ENCODE peak calls at places on chromosomes 4 and X, in nine cellular contexts. B, W, G, X, K, A, Q, T and I are unnamed samples.
A peak's percentile ranks its signal among the peaks of the same experiment; 100 is the strongest.

GRCh38 chrX:153968754-153969124 is 2.9 kb downstream of the HCFC1 start:
- DNase-seq in B (no peak), W (no peak), G (no peak), X (no peak), K (no peak), A (no peak), Q (no peak), T (peak; percentile 73), I (no peak)

GRCh38 chrX:45601052-45601451 is 400.4 kb upstream of the DIPK2B start:
- DNase-seq in B (no peak), W (no peak), G (no peak), X (no peak), K (no peak), A (no peak), Q (no peak), T (no peak), I (no peak)

GRCh38 chr4:154329939-154330338 is 161.7 kb downstream of the DCHS2 start:
- DNase-seq in B (no peak), W (no peak), G (no peak), X (no peak), K (no peak), A (no peak), Q (no peak), T (peak; percentile 33), I (no peak)

GRCh38 chr4:151670843-151671242 is 90.0 kb downstream of the GATB start:
- DNase-seq in B (no peak), W (no peak), G (no peak), X (no peak), K (no peak), A (peak; percentile 36), Q (no peak), T (peak; percentile 82), I (no peak)

GRCh38 chr4:7505116-7505900 is 70.6 kb upstream of the PSAPL1 start:
- DNase-seq in B (no peak), W (no peak), G (no peak), X (no peak), K (no peak), A (no peak), Q (no peak), T (no peak), I (no peak)

GRCh38 chr4:38034986-38035882 is 75.0 kb downstream of the PTTG2 start:
- DNase-seq in B (peak; percentile 66), W (no peak), G (no peak), X (peak; percentile 66), K (no peak), A (no peak), Q (peak; percentile 68), T (no peak), I (peak; percentile 70)

GRCh38 chr4:66767442-66767841 is 777.9 kb downstream of the CENPC start:
- DNase-seq in B (no peak), W (no peak), G (no peak), X (no peak), K (no peak), A (no peak), Q (no peak), T (no peak), I (no peak)

GRCh38 chr4:101251261-101251660 is 96.1 kb downstream of the PPP3CA start:
- DNase-seq in B (no peak), W (no peak), G (no peak), X (no peak), K (no peak), A (no peak), Q (peak; percentile 58), T (no peak), I (no peak)

GRCh38 chr4:26726655-26727387 is 133.8 kb upstream of the STIM2 start:
- DNase-seq in B (no peak), W (no peak), G (no peak), X (no peak), K (no peak), A (no peak), Q (no peak), T (no peak), I (no peak)

GRCh38 chr4:64539234-64539849 is 130.1 kb upstream of the TECRL start:
- DNase-seq in B (peak; percentile 55), W (no peak), G (no peak), X (peak; percentile 55), K (no peak), A (no peak), Q (peak; percentile 54), T (peak; percentile 34), I (no peak)

GRCh38 chr4:159101983-159102622 is 776 bp upstream of the RAPGEF2 start:
- DNase-seq in B (peak; percentile 17), W (no peak), G (no peak), X (no peak), K (no peak), A (no peak), Q (no peak), T (no peak), I (peak; percentile 9)

GRCh38 chr4:180618396-180618795 is 1624.8 kb upstream of the TENM3 start:
- DNase-seq in B (no peak), W (no peak), G (no peak), X (no peak), K (no peak), A (no peak), Q (no peak), T (no peak), I (no peak)

GRCh38 chr4:134567461-134567860 is 365.9 kb upstream of the PABPC4L start:
- DNase-seq in B (no peak), W (no peak), G (no peak), X (no peak), K (no peak), A (no peak), Q (no peak), T (no peak), I (no peak)

GRCh38 chr4:107814758-107815552 is 9.8 kb upstream of the SGMS2 start:
- DNase-seq in B (no peak), W (no peak), G (no peak), X (no peak), K (no peak), A (no peak), Q (peak; percentile 20), T (no peak), I (no peak)

GRCh38 chr4:158850800-158851644 is 82.2 kb downstream of the FNIP2 start:
- DNase-seq in B (no peak), W (no peak), G (no peak), X (no peak), K (no peak), A (no peak), Q (peak; percentile 66), T (no peak), I (no peak)

GRCh38 chr4:186104114-186104894 is at the start of gene FAM149A:
- DNase-seq in B (peak; percentile 68), W (no peak), G (no peak), X (no peak), K (peak; percentile 68), A (peak; percentile 90), Q (no peak), T (no peak), I (no peak)

GRCh38 chr4:103634236-103634635 is 85.5 kb downstream of the TACR3 start:
- DNase-seq in B (no peak), W (no peak), G (no peak), X (no peak), K (no peak), A (no peak), Q (no peak), T (no peak), I (no peak)

GRCh38 chr4:53861856-53862610 is 202.4 kb downstream of the CHIC2 start:
- DNase-seq in B (no peak), W (no peak), G (no peak), X (no peak), K (no peak), A (no peak), Q (no peak), T (peak; percentile 40), I (peak; percentile 21)

GRCh38 chr4:87030124-87030523 is 95.3 kb downstream of the AFF1 start:
- DNase-seq in B (no peak), W (no peak), G (no peak), X (no peak), K (no peak), A (no peak), Q (no peak), T (no peak), I (no peak)
- H3K4me1 ChIP-seq in B (peaks cover 99% of the 10 kb centered on the region), W (peaks cover 97% of the 10 kb centered on the region), G (peaks cover 45% of the 10 kb centered on the region), X (peaks cover 52% of the 10 kb centered on the region), K (peaks cover 49% of the 10 kb centered on the region), A (peaks cover 94% of the 10 kb centered on the region), Q (peaks cover 62% of the 10 kb centered on the region), T (peaks cover 100% of the 10 kb centered on the region), I (peaks cover 100% of the 10 kb centered on the region)

GRCh38 chrX:40172169-40172979 is 74.6 kb upstream of the BCOR start:
- DNase-seq in B (peak; percentile 37), W (peak; percentile 94), G (no peak), X (no peak), K (peak; percentile 83), A (peak; percentile 93), Q (peak; percentile 58), T (peak; percentile 44), I (no peak)
- TF ChIP-seq POLR2A in B (peak; percentile 7), W (no peak), G (no peak), X (no peak), K (no peak), A (no peak), Q (no peak), T (peak; percentile 25), I (no peak)

DNA sequence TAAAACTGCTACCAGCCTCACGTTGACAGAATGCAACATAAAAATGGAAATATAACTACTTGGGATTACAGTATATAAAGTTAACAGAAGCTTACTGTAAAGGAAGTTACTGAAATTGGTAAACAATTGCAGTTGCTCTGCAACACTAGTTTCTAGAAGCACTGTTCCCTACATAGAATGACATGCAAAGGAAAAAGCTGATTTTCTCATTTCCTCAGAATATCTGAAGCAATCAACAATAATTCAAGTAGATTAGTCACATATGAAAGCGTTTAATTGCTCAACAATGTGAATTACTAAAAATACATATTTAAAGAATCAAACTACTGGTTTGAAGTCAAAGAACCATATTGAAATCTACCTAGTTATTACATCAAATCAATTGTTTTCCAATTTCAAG is 31.8 kb downstream of the PDGFC start:
- DNase-seq in B (no peak), W (no peak), G (no peak), X (no peak), K (no peak), A (no peak), Q (peak; percentile 30), T (no peak), I (no peak)
- H3K4me1 ChIP-seq in B (peaks cover 30% of the 10 kb centered on the region), W (peaks cover 31% of the 10 kb centered on the region), G (peaks cover 4% of the 10 kb centered on the region), X (peaks cover 36% of the 10 kb centered on the region), K (peaks cover 9% of the 10 kb centered on the region), A (peaks cover 11% of the 10 kb centered on the region), Q (peaks cover 13% of the 10 kb centered on the region), T (peaks cover 29% of the 10 kb centered on the region), I (no peaks in the 10 kb centered on the region)

DNA sequence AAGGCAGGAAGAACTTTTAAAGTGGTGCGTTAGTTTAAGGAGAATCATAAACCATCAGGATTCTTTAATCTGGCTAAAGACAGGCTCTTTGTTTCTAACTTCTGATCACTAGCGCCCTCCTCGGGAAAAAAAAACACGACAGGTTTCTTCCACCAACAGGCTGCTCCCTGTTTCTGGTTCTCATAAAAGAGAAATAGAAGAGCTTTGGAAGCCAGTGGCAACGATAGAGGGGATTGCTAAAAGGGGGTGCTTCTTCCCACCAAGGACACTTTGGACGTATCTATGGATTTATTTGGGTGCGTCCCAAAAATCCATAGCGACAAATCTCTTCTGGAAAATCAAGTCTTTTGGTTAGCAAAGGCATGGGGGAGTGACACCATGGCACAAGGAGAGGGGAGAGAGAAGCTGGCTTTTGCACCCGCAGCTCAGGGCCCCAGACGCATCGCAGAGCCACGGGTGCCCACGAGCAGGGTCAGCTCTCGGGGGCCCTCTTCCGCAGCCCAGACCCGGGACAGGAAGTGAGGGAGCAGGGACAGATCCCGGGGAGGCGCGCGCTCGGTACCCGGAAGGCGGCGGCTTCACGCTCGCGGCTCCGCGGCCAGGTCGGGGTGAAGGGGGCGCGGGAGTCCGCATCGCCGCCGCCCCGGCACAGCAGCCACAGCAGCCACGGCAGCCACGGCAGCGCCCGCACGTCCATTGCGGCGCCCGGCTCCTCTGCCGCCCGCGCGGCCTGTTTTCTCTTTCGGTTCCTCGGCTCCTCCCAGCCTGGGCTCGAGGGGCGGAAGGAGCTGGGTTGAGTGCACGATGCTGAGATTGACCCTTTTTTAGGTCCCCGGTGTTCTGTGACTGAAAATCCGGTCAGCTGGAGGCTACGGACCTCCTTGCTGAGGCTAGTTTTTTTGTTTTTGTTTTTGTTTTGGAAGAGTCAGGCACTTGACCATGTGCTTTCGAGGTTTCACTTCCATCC is at the start of gene CTSO:
- DNase-seq in B (peak; percentile 75), W (no peak), G (peak; percentile 23), X (peak; percentile 22), K (peak; percentile 84), A (peak; percentile 93), Q (peak; percentile 88), T (peak; percentile 37), I (peak; percentile 93)
- TF ChIP-seq POLR2A in B (peak; percentile 69), W (no peak), G (no peak), X (no peak), K (peak; percentile 31), A (peak; percentile 64), Q (peak; percentile 83), T (peak; percentile 37), I (no peak)